ENCODE peak calls at places on chromosomes 6 and 20, in four cellular contexts. L is glomerular endothelial cell, E is GM03348, D is T-helper 22 cell. T is an unnamed sample.

GRCh38 chr6:68559716-68560115 is 75.4 kb upstream of the ADGRB3 start:
- DNase-seq in L (no peak), E (no peak), D (no peak), T (no peak)

GRCh38 chr20:77231-77630 is 10.2 kb upstream of the DEFB125 start:
- DNase-seq in E (no peak), D (no peak), L (no peak), T (no peak)

GRCh38 chr20:21099653-21100589 is 6.2 kb downstream of the LINC00237 start:
- DNase-seq in L (no peak), D (peak; percentile 12), E (peak; percentile 24), T (no peak)

GRCh38 chr20:44031822-44032582 is 117.3 kb downstream of the TOX2 start:
- DNase-seq in L (no peak), D (no peak), E (no peak), T (no peak)

GRCh38 chr6:5260111-5260620 is 584 bp downstream of the LYRM4 start:
- DNase-seq in L (no peak), D (peak; percentile 64), E (peak; percentile 70), T (peak; percentile 32)

GRCh38 chr20:10531848-10532247 is 96.7 kb downstream of the SLX4IP start:
- DNase-seq in L (no peak), D (no peak), E (no peak), T (no peak)

GRCh38 chr6:28553986-28554881 is 28.6 kb downstream of the GPX5 start:
- DNase-seq in D (no peak), E (no peak), L (no peak), T (no peak)

GRCh38 chr6:23728707-23729106 is 397.3 kb upstream of the NRSN1 start:
- DNase-seq in E (no peak), D (no peak), L (no peak), T (no peak)

GRCh38 chr20:36377348-36378326 is 71.5 kb downstream of the DLGAP4 start:
- DNase-seq in E (no peak), D (no peak), L (no peak), T (no peak)

GRCh38 chr6:118163609-118164008 is 256.5 kb downstream of the SLC35F1 start:
- DNase-seq in E (no peak), D (no peak), L (no peak), T (no peak)

GRCh38 chr20:32626859-32627636 is 41.9 kb upstream of the NOL4L start:
- DNase-seq in L (no peak), E (no peak), D (no peak), T (no peak)

GRCh38 chr20:45308078-45308778 is at the start of gene MATN4:
- DNase-seq in E (peak; percentile 48), L (no peak), D (no peak), T (no peak)

GRCh38 chr20:34604980-34605788 is 46.7 kb downstream of the MAP1LC3A start:
- DNase-seq in L (no peak), E (peak; percentile 42), D (no peak), T (no peak)

GRCh38 chr6:75460636-75461035 is 33.0 kb downstream of the FILIP1 start:
- DNase-seq in L (no peak), E (no peak), D (no peak), T (no peak)

GRCh38 chr20:38714308-38714707 is 10.0 kb upstream of the SLC32A1 start:
- DNase-seq in D (no peak), L (no peak), E (no peak), T (no peak)

GRCh38 chr6:134317471-134318131 is at the start of gene SGK1:
- DNase-seq in D (no peak), L (no peak), E (peak; percentile 67), T (no peak)

GRCh38 chr6:39137235-39137634 is 22.2 kb upstream of the SAYSD1 start:
- DNase-seq in D (no peak), E (peak; percentile 25), L (no peak), T (no peak)

GRCh38 chr20:55417797-55418196 is 587.5 kb downstream of the CBLN4 start:
- DNase-seq in E (no peak), L (no peak), D (no peak), T (no peak)

GRCh38 chr6:168194732-168195565 is 115.9 kb upstream of the FRMD1 start:
- DNase-seq in D (no peak), E (no peak), L (no peak), T (no peak)